ENCODE peak calls at places on chromosomes 11 and 22, in eight cellular contexts. E is breast epithelium; O is neuronal stem cell; J is Peyer's patch; K is naive thymus-derived CD4-positive, alpha-beta T cell; N is right lobe of liver; Q is IMR-90; F is esophagus squamous epithelium. A is an unnamed sample.
A peak's percentile ranks its signal among the peaks of the same experiment; 100 is the strongest.

GRCh38 chr22:39723899-39724351 is 153.4 kb downstream of the CACNA1I start:
- DNase-seq in E (no peak), O (no peak), J (peak; percentile 56), K (no peak), N (peak; percentile 43), Q (peak; percentile 50), F (no peak), A (no peak)

GRCh38 chr22:23856721-23857605 is 712 bp upstream of the SLC2A11 start:
- DNase-seq in E (peak; percentile 48), O (peak; percentile 49), J (peak; percentile 66), K (no peak), N (no peak), Q (peak; percentile 46), F (no peak), A (peak; percentile 83)

GRCh38 chr22:24421428-24421931 is 5.9 kb upstream of the ADORA2A start:
- DNase-seq in E (no peak), O (no peak), J (no peak), K (peak; percentile 54), N (peak; percentile 47), Q (no peak), F (no peak), A (no peak)

GRCh38 chr11:67273260-67273990 is 7.2 kb downstream of the GRK2 start:
- DNase-seq in E (no peak), O (no peak), J (peak; percentile 47), K (no peak), N (peak; percentile 47), Q (no peak), F (no peak), A (peak; percentile 32)

GRCh38 chr11:127521413-127521812 is 520.8 kb upstream of the KIRREL3 start:
- DNase-seq in E (no peak), O (no peak), J (no peak), K (no peak), N (no peak), Q (peak; percentile 78), F (no peak), A (no peak)

GRCh38 chr11:110453684-110454354 is 24.1 kb downstream of the FDX1 start:
- DNase-seq in E (no peak), O (no peak), J (no peak), K (no peak), N (no peak), Q (no peak), F (no peak), A (no peak)

GRCh38 chr11:78208257-78209165 is 19.8 kb downstream of the USP35 start:
- DNase-seq in E (no peak), O (no peak), J (no peak), K (no peak), N (no peak), Q (peak; percentile 41), F (no peak), A (no peak)

GRCh38 chr11:28461846-28462245 is 353.7 kb downstream of the METTL15 start:
- DNase-seq in E (no peak), O (no peak), J (no peak), K (no peak), N (no peak), Q (peak; percentile 30), F (no peak), A (no peak)

GRCh38 chr11:18536195-18536594 is 9.5 kb upstream of the TSG101 start:
- DNase-seq in E (no peak), O (no peak), J (no peak), K (no peak), N (no peak), Q (no peak), F (no peak), A (no peak)

GRCh38 chr22:48923909-48924475 is 903.7 kb downstream of the BRD1 start:
- DNase-seq in E (no peak), O (no peak), J (no peak), K (no peak), N (no peak), Q (no peak), F (no peak), A (no peak)

GRCh38 chr11:104907521-104908185 is 9.4 kb upstream of the CASP12 start:
- DNase-seq in E (no peak), O (no peak), J (no peak), K (no peak), N (no peak), Q (peak; percentile 94), F (no peak), A (no peak)

GRCh38 chr22:20436309-20437252 is 1.0 kb downstream of the SCARF2 start:
- DNase-seq in E (no peak), O (peak; percentile 50), J (peak; percentile 53), K (no peak), N (no peak), Q (peak; percentile 30), F (no peak), A (no peak)

GRCh38 chr22:46088541-46089311 is 61.6 kb upstream of the PPARA start:
- DNase-seq in E (peak; percentile 85), O (no peak), J (peak; percentile 52), K (no peak), N (peak; percentile 83), Q (peak; percentile 64), F (no peak), A (peak; percentile 51)

GRCh38 chr11:72807021-72807693 is 7.1 kb upstream of the ATG16L2 start:
- DNase-seq in E (no peak), O (no peak), J (no peak), K (no peak), N (no peak), Q (peak; percentile 46), F (no peak), A (no peak)

GRCh38 chr11:35953081-35953480 is 9.2 kb downstream of the LDLRAD3 start:
- DNase-seq in E (peak; percentile 66), O (no peak), J (no peak), K (no peak), N (no peak), Q (no peak), F (no peak), A (no peak)
- H3K27ac ChIP-seq in E (peak overlapping the region; percentile 59), O (no peak overlapping the region), J (no peak overlapping the region), K (no peak overlapping the region), N (no peak overlapping the region), Q (no peak overlapping the region), F (no peak overlapping the region), A (no peak overlapping the region)

GRCh38 chr11:87031433-87032170 is 6.1 kb upstream of the TMEM135 start:
- DNase-seq in E (no peak), O (no peak), J (no peak), K (no peak), N (no peak), Q (no peak), F (no peak), A (no peak)

GRCh38 chr11:87028688-87029087 is 9.0 kb upstream of the TMEM135 start:
- DNase-seq in E (no peak), O (no peak), J (no peak), K (no peak), N (no peak), Q (no peak), F (no peak), A (no peak)

GRCh38 chr11:87035976-87036583 is 1.7 kb upstream of the TMEM135 start:
- DNase-seq in E (no peak), O (no peak), J (no peak), K (no peak), N (no peak), Q (no peak), F (no peak), A (no peak)

GRCh38 chr11:87033561-87033960 is 4.2 kb upstream of the TMEM135 start:
- DNase-seq in E (no peak), O (no peak), J (no peak), K (no peak), N (no peak), Q (no peak), F (no peak), A (no peak)

DNA sequence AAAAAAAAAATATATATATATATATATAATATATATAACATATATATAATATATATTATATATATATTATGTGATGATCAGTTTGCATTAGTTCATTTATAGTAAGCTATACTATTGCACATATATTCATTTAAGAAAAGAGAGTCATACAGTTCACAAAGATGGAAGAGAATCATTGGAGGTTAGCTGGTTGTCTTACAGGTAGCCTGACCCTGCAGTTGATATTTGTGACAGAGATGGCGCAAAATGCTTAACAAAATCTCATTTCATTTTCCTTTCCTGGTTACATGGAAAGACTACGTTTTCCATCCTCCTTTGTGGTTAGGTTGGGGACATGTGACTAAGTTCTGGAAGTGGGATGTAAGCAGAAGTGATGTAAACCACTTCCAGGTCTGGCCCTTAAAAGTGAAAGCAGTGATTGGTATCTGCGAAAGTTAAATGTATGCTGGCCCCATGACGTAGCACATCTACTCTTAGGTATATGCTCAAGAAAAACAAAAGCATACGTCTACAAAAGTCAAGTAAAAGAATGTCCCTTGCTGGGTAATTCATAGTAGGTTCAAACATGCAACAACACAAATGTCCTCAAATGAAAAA is 7.2 kb upstream of the TMEM135 start:
- DNase-seq in E (no peak), O (no peak), J (no peak), K (no peak), N (no peak), Q (peak; percentile 18), F (no peak), A (no peak)
- H3K27ac ChIP-seq in E (no peak overlapping the region), O (no peak overlapping the region), J (no peak overlapping the region), K (no peak overlapping the region), N (no peak overlapping the region), Q (no peak overlapping the region), F (no peak overlapping the region), A (no peak overlapping the region)

DNA sequence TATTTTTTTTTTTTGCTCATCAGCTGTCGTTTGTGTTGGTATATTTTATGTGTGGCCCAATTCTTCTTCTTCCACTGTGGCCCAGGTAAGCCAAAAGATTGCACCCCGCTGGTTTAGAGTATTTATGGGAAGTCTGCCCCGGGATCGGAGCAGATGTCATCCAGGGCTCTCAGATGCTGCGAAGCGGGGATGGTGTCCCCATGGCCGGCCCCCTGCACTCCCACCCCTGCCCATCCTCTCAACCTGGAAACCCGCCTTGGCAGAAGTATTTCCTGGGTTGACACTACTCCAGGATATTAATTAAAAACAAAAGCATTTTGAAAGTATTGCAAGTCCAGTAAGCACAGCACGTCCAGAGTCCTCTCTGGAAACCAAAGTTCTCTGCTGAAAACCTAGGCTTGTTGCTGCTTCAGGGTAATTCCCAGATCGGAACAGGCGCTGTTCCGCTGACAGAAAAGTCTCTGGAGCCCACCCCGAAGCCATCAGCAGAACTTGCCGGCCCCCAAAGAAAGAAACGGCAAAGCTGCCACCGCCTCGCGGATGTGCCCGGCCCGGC is 833 bp downstream of the SCUBE2 start:
- DNase-seq in E (no peak), O (no peak), J (no peak), K (no peak), N (no peak), Q (no peak), F (no peak), A (no peak)
- H3K27ac ChIP-seq in E (peak overlapping the region; percentile 83), O (no peak overlapping the region), J (peak overlapping the region; percentile 17), K (no peak overlapping the region), N (no peak overlapping the region), Q (no peak overlapping the region), F (no peak overlapping the region), A (no peak overlapping the region)

GRCh38 chr11:71386232-71386631 is 62.0 kb downstream of the DHCR7 start:
- DNase-seq in E (no peak), O (no peak), J (no peak), K (no peak), N (no peak), Q (no peak), F (no peak), A (no peak)

GRCh38 chr11:71384561-71384960 is 63.6 kb downstream of the DHCR7 start:
- DNase-seq in E (no peak), O (no peak), J (no peak), K (no peak), N (no peak), Q (no peak), F (no peak), A (no peak)

GRCh38 chr11:71385091-71385490 is 63.1 kb downstream of the DHCR7 start:
- DNase-seq in E (no peak), O (no peak), J (no peak), K (no peak), N (no peak), Q (no peak), F (no peak), A (no peak)

GRCh38 chr11:71381781-71382505 is 66.2 kb downstream of the DHCR7 start:
- DNase-seq in E (no peak), O (no peak), J (no peak), K (no peak), N (no peak), Q (no peak), F (no peak), A (no peak)

GRCh38 chr11:71383461-71383860 is 64.7 kb downstream of the DHCR7 start:
- DNase-seq in E (no peak), O (no peak), J (no peak), K (no peak), N (no peak), Q (no peak), F (no peak), A (no peak)
- H3K27ac ChIP-seq in E (no peak overlapping the region), O (no peak overlapping the region), J (no peak overlapping the region), K (no peak overlapping the region), N (no peak overlapping the region), Q (no peak overlapping the region), F (no peak overlapping the region), A (no peak overlapping the region)

A was measured in left lung.